ENCODE peak calls at places on chromosomes 12 and 14, in seven cellular contexts. Z is upper lobe of left lung; R is mammary epithelial cell; M is CD8-positive, alpha-beta T cell; J is spleen; H is neuronal stem cell; P is mesendoderm. F is an unnamed sample.

GRCh38 chr14:103576371-103577024 is 13.7 kb downstream of the COA8 start:
- DNase-seq in H (peak; percentile 71), P (peak; percentile 72), R (peak; percentile 83), M (no peak), Z (peak; percentile 96), J (peak; percentile 91), F (peak; percentile 92)

GRCh38 chr12:71197460-71197859 is 39.7 kb upstream of the TSPAN8 start:
- DNase-seq in H (no peak), J (no peak), M (no peak), P (no peak), R (no peak), Z (no peak), F (no peak)

GRCh38 chr12:121114019-121114639 is 18.5 kb upstream of the P2RX7 start:
- DNase-seq in Z (no peak), P (no peak), R (peak; percentile 58), H (no peak), J (no peak), M (no peak), F (no peak)

GRCh38 chr12:13956060-13956590 is 25.3 kb downstream of the GRIN2B start:
- DNase-seq in J (no peak), P (no peak), H (no peak), R (no peak), M (no peak), Z (no peak), F (no peak)

GRCh38 chr14:34040765-34041164 is 89.9 kb upstream of the EGLN3 start:
- DNase-seq in H (no peak), Z (no peak), J (no peak), M (no peak), P (no peak), R (no peak), F (no peak)

GRCh38 chr14:87483651-87484260 is 509.2 kb downstream of the GALC start:
- DNase-seq in J (no peak), R (peak; percentile 76), Z (no peak), P (peak; percentile 56), M (no peak), H (no peak), F (peak; percentile 6)

GRCh38 chr12:69844416-69844815 is 19.4 kb downstream of the MYRFL start:
- DNase-seq in J (no peak), M (no peak), R (no peak), P (no peak), H (no peak), Z (no peak), F (no peak)

GRCh38 chr14:36647827-36648753 is 13.6 kb upstream of the PAX9 start:
- DNase-seq in R (peak; percentile 58), Z (no peak), M (no peak), P (peak; percentile 91), H (no peak), J (no peak), F (peak; percentile 14)

GRCh38 chr14:73786632-73786941 is 65.0 kb upstream of the PTGR2 start:
- DNase-seq in Z (peak; percentile 69), H (no peak), R (peak; percentile 21), M (no peak), P (peak; percentile 76), J (no peak), F (no peak)
- H3K4me3 ChIP-seq in Z (peak overlapping the region; percentile 76), H (peak overlapping the region; percentile 89), R (peak overlapping the region; percentile 61), M (peak overlapping the region; percentile 88), P (peak overlapping the region; percentile 36), J (peak overlapping the region; percentile 83), F (peak overlapping the region; percentile 63)

GRCh38 chr12:54032627-54033100 is at the start of gene HOXC5:
- DNase-seq in P (peak; percentile 89), H (peak; percentile 76), J (peak; percentile 84), R (peak; percentile 53), M (peak; percentile 48), Z (peak; percentile 56), F (peak; percentile 71)
- H3K4me3 ChIP-seq in P (no peak within 1 kb of the TSS), H (no peak within 1 kb of the TSS), J (peak within 1 kb of the TSS; percentile 14), R (peak within 1 kb of the TSS; percentile 47), M (peak within 1 kb of the TSS; percentile 22), Z (no peak within 1 kb of the TSS), F (peak within 1 kb of the TSS; percentile 23)

GRCh38 chr12:54020587-54020969 is 7.7 kb upstream of the HOXC6 start:
- DNase-seq in P (no peak), H (no peak), Z (no peak), M (no peak), J (no peak), R (no peak), F (no peak)

GRCh38 chr12:54021006-54021405 is 7.2 kb upstream of the HOXC6 start:
- DNase-seq in J (no peak), H (no peak), M (no peak), R (no peak), P (no peak), Z (no peak), F (no peak)

GRCh38 chr12:54018608-54018984 is 9.6 kb upstream of the HOXC6 start:
- DNase-seq in Z (no peak), H (no peak), J (no peak), P (no peak), R (peak; percentile 54), M (no peak), F (no peak)

GRCh38 chr12:54019111-54019811 is 9.0 kb upstream of the HOXC6 start:
- DNase-seq in H (no peak), M (no peak), Z (no peak), J (no peak), R (peak; percentile 28), P (peak; percentile 53), F (no peak)

DNA sequence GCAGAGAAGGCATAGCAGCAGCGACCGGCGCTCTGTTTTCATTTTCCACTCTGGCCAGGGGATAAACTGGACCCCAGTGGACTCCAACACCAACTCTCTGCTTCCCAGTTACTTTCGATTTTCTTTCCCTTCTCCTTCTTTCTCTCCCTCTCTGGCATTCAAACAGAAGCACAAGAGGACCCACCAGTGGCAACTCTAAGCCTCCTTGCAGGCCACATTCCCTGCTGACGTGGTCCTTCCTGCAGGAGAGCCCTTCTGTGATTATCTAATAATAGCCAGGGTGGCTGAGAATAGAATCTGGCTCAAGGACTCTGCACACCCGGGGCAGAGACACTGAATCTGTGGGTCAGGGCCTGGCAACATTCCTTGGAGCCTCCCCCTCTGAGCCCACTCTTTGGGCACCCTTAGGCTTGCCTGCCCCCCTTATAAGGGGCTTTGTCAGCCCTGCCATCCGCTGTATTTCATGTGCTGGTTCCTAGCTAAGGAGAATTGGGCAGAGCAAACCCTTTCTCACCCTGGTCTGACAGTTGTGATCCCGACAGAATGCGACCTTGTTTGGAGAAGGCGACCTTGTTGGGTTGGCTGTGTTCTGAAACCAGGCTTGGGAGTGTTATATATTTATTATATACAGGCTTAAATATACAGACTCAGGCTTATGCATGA is 8.2 kb upstream of the HOXC6 start:
- DNase-seq in Z (no peak), R (peak; percentile 17), M (no peak), P (no peak), H (no peak), J (no peak), F (no peak)
- H3K4me3 ChIP-seq in Z (no peak overlapping the region), R (peak overlapping the region; percentile 52), M (no peak overlapping the region), P (no peak overlapping the region), H (no peak overlapping the region), J (no peak overlapping the region), F (no peak overlapping the region)

DNA sequence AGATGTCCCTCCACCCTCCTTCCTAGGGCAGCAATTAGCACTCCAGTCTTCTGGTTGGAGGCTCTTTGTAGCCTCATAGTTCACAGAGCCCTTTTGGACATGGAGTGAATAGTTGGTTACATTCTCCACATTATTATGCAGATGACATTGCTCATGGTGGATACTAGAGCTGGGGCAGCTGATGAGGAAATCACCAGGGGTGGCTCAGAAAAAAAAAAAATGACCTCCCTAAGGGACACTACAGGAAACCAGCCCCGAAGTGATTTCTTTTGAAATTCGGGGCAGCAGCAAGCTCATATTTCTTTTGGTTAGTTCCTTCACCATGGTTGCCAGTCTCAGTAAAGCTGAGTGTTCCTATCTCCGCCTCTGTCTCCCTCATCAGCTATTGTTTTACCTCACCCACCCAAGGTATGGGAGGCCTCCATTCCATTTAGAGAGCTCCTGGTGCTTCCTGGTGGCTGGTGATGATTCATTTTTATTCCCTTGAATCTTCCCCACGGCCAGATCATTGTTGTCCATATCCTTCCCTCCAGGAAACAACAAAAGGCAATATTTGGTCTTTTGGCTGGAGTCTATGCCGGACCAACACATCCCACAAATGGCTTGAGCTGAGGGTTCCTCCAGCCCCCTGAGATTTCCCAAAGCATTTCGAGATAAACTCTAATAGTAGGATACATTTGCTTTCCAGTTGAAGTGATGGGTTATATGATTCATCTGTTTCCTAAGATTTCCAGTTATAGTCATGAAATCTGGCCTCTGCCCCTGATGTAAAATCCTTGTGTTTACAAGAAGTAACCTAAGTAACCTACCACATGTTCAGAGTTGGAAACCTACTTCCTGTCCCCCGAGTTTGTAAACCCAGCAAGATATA is 56.2 kb upstream of the NID2 start:
- DNase-seq in R (peak; percentile 21), H (no peak), J (no peak), P (peak; percentile 79), Z (no peak), M (no peak), F (peak; percentile 84)
- H3K4me3 ChIP-seq in R (no peak overlapping the region), H (no peak overlapping the region), J (no peak overlapping the region), P (no peak overlapping the region), Z (no peak overlapping the region), M (no peak overlapping the region), F (no peak overlapping the region)

GRCh38 chr12:53696655-53697321 is 20.9 kb upstream of the ATP5MC2 start:
- DNase-seq in M (no peak), P (no peak), R (no peak), J (no peak), Z (peak; percentile 26), H (no peak), F (no peak)
- H3K4me3 ChIP-seq in M (no peak overlapping the region), P (peak overlapping the region; percentile 9), R (no peak overlapping the region), J (peak overlapping the region; percentile 30), Z (peak overlapping the region; percentile 8), H (peak overlapping the region; percentile 62), F (no peak overlapping the region)

GRCh38 chr14:99653618-99654017 is 8.7 kb downstream of the HHIPL1 start:
- DNase-seq in Z (no peak), H (no peak), M (no peak), P (no peak), J (no peak), R (no peak), F (no peak)
- H3K4me3 ChIP-seq in Z (no peak overlapping the region), H (no peak overlapping the region), M (no peak overlapping the region), P (no peak overlapping the region), J (no peak overlapping the region), R (no peak overlapping the region), F (no peak overlapping the region)